ENCODE peak calls at places on chromosome 1, in five cellular contexts. D, A, U, C and N are unnamed samples.
A peak's percentile ranks its signal among the peaks of the same experiment; 100 is the strongest.

GRCh38 chr1:92690212-92690906 is 94.5 kb downstream of the EVI5 start:
- DNase-seq in D (no peak), A (no peak), U (no peak), C (no peak), N (no peak)

GRCh38 chr1:156804572-156805243 is 11.9 kb downstream of the SH2D2A start:
- DNase-seq in D (no peak), A (no peak), U (no peak), C (no peak), N (peak; percentile 16)

GRCh38 chr1:17586172-17586963 is 46.9 kb downstream of the ARHGEF10L start:
- DNase-seq in D (no peak), A (no peak), U (no peak), C (no peak), N (peak; percentile 45)

GRCh38 chr1:165828103-165828558 is 717 bp downstream of the UCK2 start:
- DNase-seq in D (no peak), A (no peak), U (peak; percentile 41), C (peak; percentile 64), N (no peak)

GRCh38 chr1:21491483-21492170 is 17.6 kb upstream of the ALPL start:
- DNase-seq in D (no peak), A (no peak), U (no peak), C (no peak), N (no peak)

GRCh38 chr1:247857069-247857985 is at the start of gene TRIM58:
- DNase-seq in D (no peak), A (no peak), U (no peak), C (peak; percentile 16), N (no peak)

GRCh38 chr1:243850368-243851128 is 505 bp upstream of the AKT3 start:
- DNase-seq in D (peak; percentile 22), A (peak; percentile 77), U (peak; percentile 83), C (peak; percentile 73), N (peak; percentile 80)

GRCh38 chr1:202709276-202710041 is 795 bp downstream of the SYT2 start:
- DNase-seq in D (no peak), A (no peak), U (no peak), C (no peak), N (no peak)

GRCh38 chr1:219120625-219121544 is 52.8 kb upstream of the LYPLAL1 start:
- DNase-seq in D (no peak), A (no peak), U (no peak), C (no peak), N (no peak)

GRCh38 chr1:39238476-39238875 is 34.0 kb downstream of the MACF1 start:
- DNase-seq in D (no peak), A (no peak), U (no peak), C (no peak), N (no peak)

GRCh38 chr1:118204648-118205047 is 19.6 kb upstream of the SPAG17 start:
- DNase-seq in D (no peak), A (no peak), U (no peak), C (no peak), N (no peak)

GRCh38 chr1:43525995-43526394 is 4.7 kb upstream of the PTPRF start:
- DNase-seq in D (no peak), A (no peak), U (no peak), C (no peak), N (peak; percentile 27)

GRCh38 chr1:162412002-162412401 is at the start of gene SH2D1B:
- DNase-seq in D (no peak), A (no peak), U (no peak), C (no peak), N (no peak)

GRCh38 chr1:217369996-217370551 is 260.8 kb downstream of the GPATCH2 start:
- DNase-seq in D (no peak), A (no peak), U (no peak), C (no peak), N (no peak)